ENCODE peak calls at places on chromosomes 11 and 22, in nine cellular contexts. F is body of pancreas; D is aorta; N is H1; C is neuronal stem cell; O is heart left ventricle; I is effector memory CD4-positive, alpha-beta T cell; X is GM23248; S is IMR-90. K is an unnamed sample.

GRCh38 chr11:116808262-116809175 is 14.6 kb downstream of the APOA4 start:
- DNase-seq in F (peak; percentile 92), D (no peak), N (no peak), C (no peak), O (no peak), I (no peak), X (peak; percentile 87), S (peak; percentile 32), K (no peak)

GRCh38 chr11:35721576-35722341 is 59.2 kb downstream of the TRIM44 start:
- DNase-seq in F (no peak), D (no peak), N (no peak), C (no peak), O (no peak), I (no peak), X (peak; percentile 4), S (peak; percentile 25), K (no peak)

GRCh38 chr22:35303029-35303624 is 3.4 kb downstream of the TOM1 start:
- DNase-seq in F (no peak), D (no peak), N (no peak), C (no peak), O (no peak), I (no peak), X (peak; percentile 46), S (no peak), K (no peak)

GRCh38 chr11:69563946-69564780 is 76.8 kb upstream of the CCND1 start:
- DNase-seq in F (no peak), D (no peak), N (no peak), C (no peak), O (no peak), I (no peak), X (peak; percentile 48), S (peak; percentile 30), K (no peak)

GRCh38 chr22:46761017-46761416 is 1.4 kb upstream of the TBC1D22A start:
- DNase-seq in F (no peak), D (no peak), N (no peak), C (no peak), O (no peak), I (no peak), X (no peak), S (no peak), K (no peak)

GRCh38 chr11:65071907-65072630 is 11.8 kb downstream of the CDCA5 start:
- DNase-seq in F (no peak), D (no peak), N (no peak), C (no peak), O (no peak), I (no peak), X (no peak), S (no peak), K (no peak)

GRCh38 chr11:63212742-63213141 is 30.7 kb downstream of the SLC22A25 start:
- DNase-seq in F (peak; percentile 22), D (no peak), N (no peak), C (peak; percentile 8), O (no peak), I (no peak), X (peak; percentile 45), S (no peak), K (peak; percentile 9)

GRCh38 chr22:50306753-50307749 is at the start of gene PLXNB2:
- DNase-seq in F (peak; percentile 85), D (peak; percentile 90), N (no peak), C (peak; percentile 82), O (peak; percentile 90), I (no peak), X (peak; percentile 88), S (peak; percentile 80), K (peak; percentile 84)

GRCh38 chr11:27011560-27012253 is 17.8 kb downstream of the FIBIN start:
- DNase-seq in F (no peak), D (no peak), N (no peak), C (no peak), O (no peak), I (no peak), X (no peak), S (no peak), K (peak; percentile 57)

GRCh38 chr11:43944761-43945311 is 2.4 kb downstream of the C11orf96 start:
- DNase-seq in F (peak; percentile 53), D (peak; percentile 83), N (no peak), C (no peak), O (peak; percentile 75), I (peak; percentile 9), X (peak; percentile 42), S (peak; percentile 27), K (peak; percentile 78)

GRCh38 chr11:44936527-44936926 is 14.2 kb downstream of the TP53I11 start:
- DNase-seq in F (peak; percentile 84), D (peak; percentile 87), N (peak; percentile 64), C (peak; percentile 88), O (peak; percentile 82), I (peak; percentile 55), X (peak; percentile 76), S (peak; percentile 76), K (peak; percentile 73)

GRCh38 chr11:15170170-15170569 is 55.4 kb downstream of the INSC start:
- DNase-seq in F (no peak), D (no peak), N (no peak), C (no peak), O (no peak), I (no peak), X (peak; percentile 43), S (peak; percentile 54), K (no peak)

GRCh38 chr11:42066113-42066512 is 606.7 kb upstream of the LRRC4C start:
- DNase-seq in F (peak; percentile 5), D (no peak), N (no peak), C (no peak), O (peak; percentile 15), I (no peak), X (peak; percentile 6), S (no peak), K (peak; percentile 19)

GRCh38 chr11:119479685-119480275 is 56.8 kb upstream of the THY1 start:
- DNase-seq in F (no peak), D (no peak), N (no peak), C (no peak), O (no peak), I (no peak), X (peak; percentile 75), S (peak; percentile 65), K (no peak)

GRCh38 chr11:86037743-86038142 is 31.1 kb downstream of the PICALM start:
- DNase-seq in F (no peak), D (no peak), N (no peak), C (no peak), O (no peak), I (no peak), X (no peak), S (no peak), K (no peak)

DNA sequence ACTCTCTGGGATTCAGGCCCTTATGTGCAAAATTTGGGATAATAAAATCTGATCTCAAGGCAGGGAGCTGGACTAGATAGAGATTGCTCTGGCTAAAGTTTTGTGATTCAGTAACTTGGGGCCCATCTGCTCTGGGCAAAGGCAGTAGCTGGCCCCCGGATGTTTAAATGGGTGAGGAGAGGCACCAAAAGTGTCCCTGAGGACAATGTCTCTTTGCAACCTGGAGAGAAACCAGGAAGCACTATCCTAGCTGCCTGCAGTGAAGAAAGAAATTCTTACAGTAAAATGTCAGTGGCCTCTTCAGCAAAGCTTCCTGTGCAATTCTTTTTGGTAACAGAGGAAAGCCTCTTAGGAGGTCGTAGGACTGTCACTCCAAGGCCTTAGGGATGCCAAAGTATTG is 54.6 kb upstream of the BARX2 start:
- DNase-seq in F (no peak), D (no peak), N (no peak), C (no peak), O (no peak), I (no peak), X (no peak), S (no peak), K (no peak)
- H3K4me1 ChIP-seq in F (peaks cover 72% of the 10 kb centered on the region), D (no peaks in the 10 kb centered on the region), N (no peaks in the 10 kb centered on the region), C (peaks cover 32% of the 10 kb centered on the region), O (no peaks in the 10 kb centered on the region), I (no peaks in the 10 kb centered on the region), X (peaks cover 10% of the 10 kb centered on the region), S (peaks cover 2% of the 10 kb centered on the region), K (no peaks in the 10 kb centered on the region)

GRCh38 chr22:38177044-38177443 is 4.6 kb downstream of the PLA2G6 start:
- DNase-seq in F (no peak), D (peak; percentile 17), N (no peak), C (no peak), O (no peak), I (no peak), X (no peak), S (no peak), K (no peak)
- H3K4me1 ChIP-seq in F (peaks cover 42% of the 10 kb centered on the region), D (no peaks in the 10 kb centered on the region), N (no peaks in the 10 kb centered on the region), C (peaks cover 22% of the 10 kb centered on the region), O (peaks cover 28% of the 10 kb centered on the region), I (peaks cover 35% of the 10 kb centered on the region), X (peaks cover 42% of the 10 kb centered on the region), S (peaks cover 39% of the 10 kb centered on the region), K (peaks cover 37% of the 10 kb centered on the region)

GRCh38 chr22:28232231-28232630 is 313.2 kb upstream of the PITPNB start:
- DNase-seq in F (no peak), D (no peak), N (no peak), C (no peak), O (no peak), I (no peak), X (no peak), S (no peak), K (peak; percentile 6)

GRCh38 chr22:28241637-28242290 is 322.7 kb upstream of the PITPNB start:
- DNase-seq in F (no peak), D (no peak), N (no peak), C (no peak), O (no peak), I (no peak), X (no peak), S (no peak), K (no peak)

GRCh38 chr22:28239941-28240340 is 320.9 kb upstream of the PITPNB start:
- DNase-seq in F (no peak), D (no peak), N (no peak), C (no peak), O (no peak), I (no peak), X (peak; percentile 26), S (no peak), K (no peak)

GRCh38 chr22:28237783-28238182 is 318.7 kb upstream of the PITPNB start:
- DNase-seq in F (no peak), D (no peak), N (no peak), C (no peak), O (no peak), I (no peak), X (no peak), S (no peak), K (no peak)

GRCh38 chr22:28237092-28237491 is 318.0 kb upstream of the PITPNB start:
- DNase-seq in F (no peak), D (no peak), N (no peak), C (no peak), O (no peak), I (no peak), X (peak; percentile 39), S (peak; percentile 27), K (no peak)
- H3K4me1 ChIP-seq in F (no peaks in the 10 kb centered on the region), D (peaks cover 3% of the 10 kb centered on the region), N (no peaks in the 10 kb centered on the region), C (peaks cover 3% of the 10 kb centered on the region), O (no peaks in the 10 kb centered on the region), I (no peaks in the 10 kb centered on the region), X (peaks cover 16% of the 10 kb centered on the region), S (peaks cover 2% of the 10 kb centered on the region), K (peaks cover 4% of the 10 kb centered on the region)

DNA sequence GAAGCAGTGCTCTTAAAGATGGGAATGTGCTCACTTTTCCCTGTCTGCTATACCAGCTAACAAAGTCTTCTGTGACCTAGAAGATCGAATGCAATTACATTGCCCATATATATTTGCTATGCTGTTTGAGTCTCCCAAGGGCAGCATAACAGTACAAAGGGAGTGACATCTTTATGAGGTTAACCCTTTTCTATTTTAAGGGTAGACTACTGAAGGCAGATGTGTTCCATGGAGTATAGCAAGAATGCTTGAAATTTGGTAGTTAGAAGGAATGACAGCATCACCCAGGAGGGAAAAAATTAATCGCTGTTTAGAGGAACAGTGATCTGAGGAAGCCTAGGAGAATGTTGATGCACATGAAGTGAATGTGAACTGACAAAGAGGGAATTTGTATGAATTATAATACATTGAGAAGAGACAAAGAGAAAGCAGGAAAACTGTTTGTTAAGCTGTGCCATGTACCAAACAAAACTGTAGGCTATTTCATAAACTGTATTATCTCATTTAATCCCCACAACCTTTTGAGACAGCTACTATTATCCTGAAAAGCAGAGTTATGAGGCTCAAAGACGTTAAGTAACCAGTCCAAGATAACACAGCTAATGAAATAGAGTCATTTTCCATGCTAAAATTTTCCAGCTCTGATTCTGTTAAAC is 13.0 kb downstream of the MAML2 start:
- DNase-seq in F (no peak), D (no peak), N (no peak), C (no peak), O (no peak), I (no peak), X (no peak), S (no peak), K (no peak)
- H3K4me1 ChIP-seq in F (peaks cover 21% of the 10 kb centered on the region), D (peaks cover 10% of the 10 kb centered on the region), N (peaks cover 11% of the 10 kb centered on the region), C (peaks cover 31% of the 10 kb centered on the region), O (no peaks in the 10 kb centered on the region), I (peaks cover 4% of the 10 kb centered on the region), X (peaks cover 71% of the 10 kb centered on the region), S (peaks cover 42% of the 10 kb centered on the region), K (peaks cover 14% of the 10 kb centered on the region)